ENCODE peak calls at places on chromosomes 16 and 17, in five cellular contexts. Q is prostate gland, Z is colonic mucosa, M is ovary, H is brain microvascular endothelial cell. V is an unnamed sample.

GRCh38 chr17:69854381-69854780 is 220.6 kb upstream of the KCNJ16 start:
- DNase-seq in Q (no peak), Z (no peak), M (no peak), H (no peak), V (no peak)

GRCh38 chr16:78882751-78883150 is 717.8 kb downstream of the MAF start:
- DNase-seq in Q (no peak), Z (no peak), M (no peak), H (no peak), V (no peak)

GRCh38 chr17:57210224-57210553 is 46.1 kb upstream of the MSI2 start:
- DNase-seq in Q (no peak), Z (no peak), M (no peak), H (no peak), V (no peak)

GRCh38 chr17:74514632-74515035 is 16.6 kb downstream of the CD300LB start:
- DNase-seq in Q (no peak), Z (no peak), M (no peak), H (no peak), V (no peak)

GRCh38 chr17:34098712-34099111 is 156.4 kb upstream of the CCL2 start:
- DNase-seq in Q (no peak), Z (no peak), M (no peak), H (no peak), V (no peak)

GRCh38 chr16:54061454-54061853 is 225.1 kb downstream of the IRX3 start:
- DNase-seq in Q (no peak), Z (no peak), M (no peak), H (no peak), V (no peak)

GRCh38 chr17:63519972-63520882 is 2.9 kb upstream of the KCNH6 start:
- DNase-seq in Q (peak; percentile 58), Z (peak; percentile 88), M (no peak), H (no peak), V (peak; percentile 92)

GRCh38 chr16:8962393-8963009 is 1.2 kb downstream of the USP7 start:
- DNase-seq in Q (no peak), Z (peak; percentile 56), M (no peak), H (no peak), V (peak; percentile 41)

GRCh38 chr17:27545562-27546229 is 85.3 kb upstream of the LGALS9 start:
- DNase-seq in Q (no peak), Z (no peak), M (no peak), H (no peak), V (no peak)

GRCh38 chr17:16415031-16415924 is at the start of gene TRPV2:
- DNase-seq in Q (no peak), Z (peak; percentile 52), M (no peak), H (no peak), V (no peak)

GRCh38 chr16:24318670-24319069 is 62.5 kb downstream of the CACNG3 start:
- DNase-seq in Q (no peak), Z (no peak), M (no peak), H (no peak), V (no peak)

GRCh38 chr16:81578015-81578554 is 133.5 kb downstream of the CMIP start:
- DNase-seq in Q (no peak), Z (no peak), M (no peak), H (no peak), V (no peak)

GRCh38 chr16:83603981-83604570 is 203.7 kb upstream of the HSBP1 start:
- DNase-seq in Q (no peak), Z (peak; percentile 7), M (no peak), H (no peak), V (no peak)

GRCh38 chr17:67638871-67639270 is 78.9 kb upstream of the NOL11 start:
- DNase-seq in Q (no peak), Z (no peak), M (no peak), H (no peak), V (no peak)

GRCh38 chr17:63934391-63935112 is 2.4 kb upstream of the CD79B start:
- DNase-seq in Q (no peak), Z (no peak), M (no peak), H (no peak), V (no peak)

GRCh38 chr17:27553019-27553511 is 77.9 kb upstream of the LGALS9 start:
- DNase-seq in Q (no peak), Z (no peak), M (peak; percentile 71), H (no peak), V (peak; percentile 37)

GRCh38 chr16:57667526-57668258 is 414 bp upstream of the ADGRG3 start:
- DNase-seq in Q (no peak), Z (no peak), M (peak; percentile 41), H (peak; percentile 13), V (no peak)

GRCh38 chr17:77808663-77809425 is 149.7 kb upstream of the TNRC6C start:
- DNase-seq in Q (no peak), Z (no peak), M (no peak), H (no peak), V (no peak)

GRCh38 chr17:57667461-57667923 is 77.6 kb downstream of the CCDC182 start:
- DNase-seq in Q (no peak), Z (peak; percentile 9), M (peak; percentile 15), H (no peak), V (no peak)

GRCh38 chr16:89014611-89015230 is 37.7 kb upstream of the CBFA2T3 start:
- DNase-seq in Q (no peak), Z (no peak), M (no peak), H (no peak), V (no peak)

GRCh38 chr16:3566990-3567389 is 10.2 kb downstream of the NLRC3 start:
- DNase-seq in Q (no peak), Z (no peak), M (no peak), H (no peak), V (no peak)

GRCh38 chr16:89037261-89038152 is 56.1 kb upstream of the ACSF3 start:
- DNase-seq in Q (no peak), Z (no peak), M (no peak), H (peak; percentile 9), V (no peak)

GRCh38 chr16:66850115-66850815 is 6.1 kb downstream of the CA7 start:
- DNase-seq in Q (no peak), Z (no peak), M (no peak), H (no peak), V (no peak)

GRCh38 chr17:36920032-36921000 is 17.0 kb upstream of the LHX1 start:
- DNase-seq in Q (no peak), Z (no peak), M (no peak), H (no peak), V (no peak)

GRCh38 chr16:35533683-35534082 is 2074.3 kb downstream of the TP53TG3F start:
- DNase-seq in Q (no peak), Z (no peak), M (no peak), H (no peak), V (no peak)

GRCh38 chr17:43880420-43880991 is 26.8 kb downstream of the MPP2 start:
- DNase-seq in Q (no peak), Z (peak; percentile 69), M (no peak), H (no peak), V (peak; percentile 64)

GRCh38 chr17:28574536-28574935 is 2.2 kb downstream of the ALDOC start:
- DNase-seq in Q (no peak), Z (no peak), M (no peak), H (no peak), V (no peak)

GRCh38 chr17:77425791-77426641 is 285.2 kb downstream of the SEC14L1 start:
- DNase-seq in Q (peak; percentile 55), Z (no peak), M (peak; percentile 79), H (peak; percentile 87), V (no peak)

GRCh38 chr17:76408037-76408849 is 23.8 kb downstream of the SPHK1 start:
- DNase-seq in Q (peak; percentile 65), Z (peak; percentile 78), M (peak; percentile 63), H (no peak), V (peak; percentile 72)

GRCh38 chr17:3886776-3887175 is 6.1 kb downstream of the CAMKK1 start:
- DNase-seq in Q (no peak), Z (peak; percentile 40), M (no peak), H (no peak), V (peak; percentile 35)

GRCh38 chr17:61565213-61565612 is 25.8 kb downstream of the NACA2 start:
- DNase-seq in Q (no peak), Z (no peak), M (no peak), H (no peak), V (no peak)

GRCh38 chr17:61570118-61570517 is 20.9 kb downstream of the NACA2 start:
- DNase-seq in Q (no peak), Z (no peak), M (no peak), H (no peak), V (no peak)

GRCh38 chr17:61567045-61567802 is 23.8 kb downstream of the NACA2 start:
- DNase-seq in Q (no peak), Z (no peak), M (no peak), H (no peak), V (no peak)

GRCh38 chr17:61571624-61572023 is 19.4 kb downstream of the NACA2 start:
- DNase-seq in Q (no peak), Z (no peak), M (no peak), H (no peak), V (no peak)

GRCh38 chr17:61568219-61569072 is 22.6 kb downstream of the NACA2 start:
- DNase-seq in Q (no peak), Z (no peak), M (no peak), H (no peak), V (peak; percentile 40)
- H3K4me3 ChIP-seq in Q (no peak overlapping the region), Z (no peak overlapping the region), M (no peak overlapping the region), H (no peak overlapping the region), V (no peak overlapping the region)

GRCh38 chr16:1980770-1981087 is 540 bp downstream of the NOXO1 start:
- DNase-seq in Q (no peak), Z (no peak), M (no peak), H (no peak), V (no peak)

GRCh38 chr16:1980026-1980769 is 1.1 kb downstream of the NOXO1 start:
- DNase-seq in Q (no peak), Z (peak; percentile 60), M (no peak), H (no peak), V (peak; percentile 54)

GRCh38 chr16:1978476-1979120 is 2.7 kb downstream of the NOXO1 start:
- DNase-seq in Q (peak; percentile 66), Z (no peak), M (no peak), H (no peak), V (no peak)

GRCh38 chr16:1977875-1978268 is 3.4 kb downstream of the NOXO1 start:
- DNase-seq in Q (no peak), Z (no peak), M (no peak), H (no peak), V (no peak)

GRCh38 chr16:1979271-1980025 is 1.8 kb downstream of the NOXO1 start:
- DNase-seq in Q (peak; percentile 75), Z (peak; percentile 92), M (no peak), H (no peak), V (peak; percentile 91)
- H3K4me3 ChIP-seq in Q (peak overlapping the region; percentile 35), Z (peak overlapping the region; percentile 39), M (no peak overlapping the region), H (no peak overlapping the region), V (peak overlapping the region; percentile 51)

GRCh38 chr17:79936661-79937434 is 97.6 kb upstream of the CBX4 start:
- DNase-seq in Q (no peak), Z (no peak), M (no peak), H (no peak), V (no peak)
- H3K4me3 ChIP-seq in Q (no peak overlapping the region), Z (no peak overlapping the region), M (no peak overlapping the region), H (no peak overlapping the region), V (no peak overlapping the region)

DNA sequence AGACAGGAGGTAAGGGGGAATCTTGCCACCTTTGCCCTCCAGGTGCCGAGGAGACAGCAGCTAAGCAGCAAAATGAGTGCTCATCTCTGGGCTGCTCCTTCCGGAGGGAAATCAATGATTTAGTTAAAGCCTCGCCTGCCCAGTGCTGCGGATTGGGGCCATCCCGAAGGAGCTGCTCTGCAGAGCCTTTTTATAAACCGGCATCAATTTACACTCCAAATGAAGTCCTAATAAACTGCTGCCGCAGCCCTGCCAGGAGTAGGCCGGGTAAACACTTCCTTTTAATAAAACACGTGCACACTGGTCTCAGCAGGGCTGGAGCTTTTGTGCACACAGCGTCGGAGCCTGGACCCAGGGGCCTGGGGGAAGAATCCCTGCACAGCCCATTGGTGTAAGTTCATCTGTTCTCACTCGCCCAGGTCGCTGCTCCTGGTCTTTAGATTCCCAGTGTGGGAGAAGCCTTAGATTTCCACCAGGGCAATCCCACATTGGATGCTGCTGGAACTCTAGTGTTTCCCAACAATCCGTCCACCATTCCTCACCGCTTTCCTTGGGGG is 79.6 kb upstream of the HS3ST2 start:
- DNase-seq in Q (peak; percentile 56), Z (no peak), M (no peak), H (no peak), V (no peak)
- H3K4me3 ChIP-seq in Q (no peak overlapping the region), Z (no peak overlapping the region), M (no peak overlapping the region), H (no peak overlapping the region), V (no peak overlapping the region)